ENCODE peak calls at places on chromosomes 6 and 20, in four cellular contexts. P is astrocyte of the spinal cord, O is fibroblast of pulmonary artery, W is HFF-Myc. B is an unnamed sample.

GRCh38 chr6:2900221-2900807 is 2.8 kb downstream of the SERPINB9 start:
- DNase-seq in P (no peak), O (no peak), W (no peak), B (no peak)

GRCh38 chr6:158819213-158819976 is at the start of gene EZR:
- DNase-seq in P (peak), O (peak), W (no peak), B (no peak)

GRCh38 chr20:54510546-54511129 is 35.2 kb downstream of the DOK5 start:
- DNase-seq in P (peak), O (no peak), W (no peak), B (no peak)

GRCh38 chr6:32154514-32155161 is 697 bp downstream of the PPT2 start:
- DNase-seq in P (peak), O (peak), W (no peak), B (no peak)

GRCh38 chr6:27592481-27593199 is 119.7 kb upstream of the ZNF184 start:
- DNase-seq in P (peak), O (peak), W (peak), B (no peak)

GRCh38 chr20:55977723-55978481 is 27.4 kb downstream of the CBLN4 start:
- DNase-seq in P (no peak), O (no peak), W (no peak), B (no peak)

GRCh38 chr6:107991061-107991460 is 33.1 kb upstream of the SEC63 start:
- DNase-seq in P (no peak), O (no peak), W (no peak), B (no peak)

GRCh38 chr20:4060054-4060795 is 44.9 kb upstream of the RNF24 start:
- DNase-seq in P (no peak), O (no peak), W (no peak), B (no peak)

GRCh38 chr20:22414354-22414753 is 170.0 kb downstream of the FOXA2 start:
- DNase-seq in P (no peak), O (peak), W (no peak), B (no peak)

GRCh38 chr20:60113771-60114170 is 155.5 kb downstream of the CDH26 start:
- DNase-seq in P (no peak), O (no peak), W (no peak), B (no peak)

GRCh38 chr6:168939771-168940170 is 313.9 kb downstream of the THBS2 start:
- DNase-seq in P (no peak), O (no peak), W (no peak), B (no peak)

GRCh38 chr6:108771421-108771820 is 76.8 kb upstream of the ARMC2 start:
- DNase-seq in P (no peak), O (no peak), W (no peak), B (no peak)

GRCh38 chr6:34115396-34116314 is 30.2 kb downstream of the GRM4 start:
- DNase-seq in P (peak), O (peak), W (no peak), B (no peak)

GRCh38 chr20:38054647-38055046 is 21.1 kb downstream of the RPRD1B start:
- DNase-seq in P (no peak), O (no peak), W (no peak), B (no peak)

GRCh38 chr20:24657211-24657610 is 187.8 kb downstream of the SYNDIG1 start:
- DNase-seq in P (peak), O (peak), W (no peak), B (peak)

GRCh38 chr20:13777171-13777601 is 7.5 kb downstream of the ESF1 start:
- DNase-seq in P (peak), O (no peak), W (no peak), B (no peak)

GRCh38 chr20:12970372-12970821 is 38.4 kb upstream of the SPTLC3 start:
- DNase-seq in P (peak), O (peak), W (peak), B (peak)

GRCh38 chr6:489001-489400 is 97.4 kb downstream of the IRF4 start:
- DNase-seq in P (no peak), O (no peak), W (no peak), B (no peak)

GRCh38 chr20:61289166-61289565 is 37.1 kb downstream of the CDH4 start:
- DNase-seq in P (no peak), O (no peak), W (no peak), B (no peak)

GRCh38 chr20:35942243-35942642 is 12.1 kb downstream of the SCAND1 start:
- DNase-seq in P (no peak), O (no peak), W (no peak), B (no peak)

GRCh38 chr20:19827818-19828217 is 69.8 kb downstream of the RIN2 start:
- DNase-seq in P (no peak), O (no peak), W (no peak), B (no peak)

GRCh38 chr6:149242883-149243282 is 74.6 kb upstream of the TAB2 start:
- DNase-seq in P (peak), O (peak), W (no peak), B (no peak)

GRCh38 chr6:125931733-125932450 is 24.7 kb upstream of the HINT3 start:
- DNase-seq in P (no peak), O (no peak), W (no peak), B (no peak)

GRCh38 chr6:93454533-93454932 is 35.2 kb upstream of the EPHA7 start:
- DNase-seq in P (no peak), O (no peak), W (no peak), B (no peak)

GRCh38 chr20:34875657-34876160 is 703 bp upstream of the ACSS2 start:
- DNase-seq in P (no peak), O (no peak), W (no peak), B (no peak)

GRCh38 chr6:29708432-29709177 is 14.6 kb upstream of the HLA-F start:
- DNase-seq in P (no peak), O (no peak), W (no peak), B (no peak)

GRCh38 chr6:29705389-29706231 is 17.6 kb upstream of the HLA-F start:
- DNase-seq in P (peak), O (peak), W (no peak), B (peak)

GRCh38 chr6:29710281-29710941 is 12.8 kb upstream of the HLA-F start:
- DNase-seq in P (no peak), O (no peak), W (no peak), B (no peak)

GRCh38 chr6:29709178-29709576 is 14.1 kb upstream of the HLA-F start:
- DNase-seq in P (no peak), O (no peak), W (no peak), B (no peak)
- H3K4me3 ChIP-seq in P (no peak), O (no peak), W (no peak), B (no peak)

DNA sequence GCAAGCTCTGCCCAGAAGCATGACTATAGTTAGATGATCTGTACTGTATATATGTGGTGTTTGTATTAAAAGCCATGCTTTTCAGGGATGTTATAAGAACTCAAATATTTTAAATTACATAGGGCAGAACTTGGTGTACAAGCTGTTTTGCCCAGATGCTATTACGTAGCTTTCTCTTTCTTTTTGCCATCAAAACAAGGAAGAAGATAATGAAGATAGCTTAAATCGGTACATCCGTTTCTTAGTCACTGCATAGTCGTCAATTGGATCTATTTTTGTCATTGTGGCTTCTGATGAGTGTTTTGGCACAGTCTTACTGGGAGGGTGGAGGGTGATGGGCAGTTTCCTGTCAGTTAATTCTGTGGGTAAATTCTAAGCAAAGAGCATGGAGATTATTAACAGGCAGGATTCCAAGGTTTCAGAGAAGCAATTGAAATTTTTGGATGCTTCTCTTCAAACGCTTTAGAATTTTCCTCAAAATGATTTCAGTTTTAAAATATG is 649.1 kb upstream of the GJE1 start:
- DNase-seq in P (peak), O (peak), W (peak), B (peak)
- H3K4me3 ChIP-seq in P (peak), O (peak), W (peak), B (peak)

GRCh38 chr6:165519316-165519715 is 143.7 kb downstream of the PDE10A start:
- DNase-seq in P (peak), O (no peak), W (no peak), B (no peak)
- H3K4me3 ChIP-seq in P (no peak), O (no peak), W (no peak), B (no peak)

GRCh38 chr20:49457444-49457843 is 25.0 kb downstream of the KCNB1 start:
- DNase-seq in P (no peak), O (no peak), W (no peak), B (no peak)
- H3K4me3 ChIP-seq in P (no peak), O (no peak), W (no peak), B (no peak)

GRCh38 chr20:46119028-46119546 is 973 bp downstream of the CD40 start:
- DNase-seq in P (no peak), O (no peak), W (no peak), B (no peak)

GRCh38 chr20:46120136-46120535 is 2.0 kb downstream of the CD40 start:
- DNase-seq in P (no peak), O (no peak), W (no peak), B (no peak)

GRCh38 chr20:46117704-46118467 is at the start of gene CD40:
- DNase-seq in P (peak), O (peak), W (no peak), B (peak)

GRCh38 chr20:46118481-46119020 is 437 bp downstream of the CD40 start:
- DNase-seq in P (no peak), O (no peak), W (no peak), B (no peak)

DNA sequence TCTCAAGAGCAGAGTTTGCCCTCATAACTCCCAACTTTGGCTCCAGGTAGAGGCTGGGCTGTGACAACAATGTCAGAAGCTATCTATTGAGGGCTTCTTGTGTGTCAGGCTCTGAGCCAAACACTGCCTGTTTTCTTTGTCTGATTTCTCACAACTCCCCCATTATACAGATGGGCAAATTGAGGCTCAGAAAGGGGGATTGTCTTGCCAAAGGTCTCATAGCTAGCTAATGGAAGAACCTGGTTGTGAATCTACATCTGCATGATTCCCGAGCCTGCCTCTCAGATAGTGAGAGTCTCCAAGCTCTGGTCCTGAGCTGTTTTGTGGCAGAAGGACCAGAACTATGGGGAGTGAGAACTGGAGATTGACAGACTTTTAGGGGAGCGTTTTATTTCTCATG is 1.4 kb downstream of the CD40 start:
- DNase-seq in P (no peak), O (no peak), W (no peak), B (no peak)
- H3K4me3 ChIP-seq in P (no peak), O (no peak), W (no peak), B (no peak)

GRCh38 chr20:64255361-64256281 is at the start of gene PCMTD2:
- DNase-seq in P (peak), O (peak), W (peak), B (peak)
- H3K4me3 ChIP-seq in P (peak), O (peak), W (peak), B (peak)